ENCODE peak calls at places on chromosome 18, in six cellular contexts. One of them, this sample, is unnamed.

GRCh38 chr18:33536904-33537303 is 41.1 kb upstream of the ASXL3 start:
- DNase-seq in fibroblast of lung: no peak
- DNase-seq in neural progenitor cell: no peak
- DNase-seq in Peyer's patch: no peak
- DNase-seq in nephron progenitor cell: no peak
- DNase-seq in activated B cell treated with CpG ODN at 0.5 μM for 24 hours: no peak
- DNase-seq in this sample: no peak

GRCh38 chr18:7069191-7069590 is 48.4 kb downstream of the LAMA1 start:
- DNase-seq in fibroblast of lung: no peak
- DNase-seq in neural progenitor cell: no peak
- DNase-seq in Peyer's patch: no peak
- DNase-seq in nephron progenitor cell: no peak
- DNase-seq in activated B cell treated with CpG ODN at 0.5 μM for 24 hours: no peak
- DNase-seq in this sample: no peak

GRCh38 chr18:832085-832681 is 20.1 kb upstream of the YES1 start:
- DNase-seq in fibroblast of lung: no peak
- DNase-seq in neural progenitor cell: peak; percentile 48
- DNase-seq in Peyer's patch: peak; percentile 85
- DNase-seq in nephron progenitor cell: peak; percentile 57
- DNase-seq in activated B cell treated with CpG ODN at 0.5 μM for 24 hours: no peak
- DNase-seq in this sample: peak; percentile 32

GRCh38 chr18:24600076-24600654 is 139.7 kb downstream of the HRH4 start:
- DNase-seq in fibroblast of lung: peak; percentile 35
- DNase-seq in neural progenitor cell: peak; percentile 83
- DNase-seq in Peyer's patch: no peak
- DNase-seq in nephron progenitor cell: peak; percentile 25
- DNase-seq in activated B cell treated with CpG ODN at 0.5 μM for 24 hours: no peak
- DNase-seq in this sample: peak; percentile 8

GRCh38 chr18:22173928-22174301 is 4.5 kb downstream of the GATA6 start:
- DNase-seq in fibroblast of lung: no peak
- DNase-seq in neural progenitor cell: peak; percentile 18
- DNase-seq in Peyer's patch: no peak
- DNase-seq in nephron progenitor cell: no peak
- DNase-seq in activated B cell treated with CpG ODN at 0.5 μM for 24 hours: no peak
- DNase-seq in this sample: no peak

GRCh38 chr18:6866552-6866951 is 137.0 kb downstream of the ARHGAP28 start:
- DNase-seq in fibroblast of lung: no peak
- DNase-seq in neural progenitor cell: no peak
- DNase-seq in Peyer's patch: no peak
- DNase-seq in nephron progenitor cell: no peak
- DNase-seq in activated B cell treated with CpG ODN at 0.5 μM for 24 hours: no peak
- DNase-seq in this sample: no peak

GRCh38 chr18:59459352-59460059 is 100.4 kb upstream of the LMAN1 start:
- DNase-seq in fibroblast of lung: peak; percentile 50
- DNase-seq in neural progenitor cell: peak; percentile 22
- DNase-seq in Peyer's patch: no peak
- DNase-seq in nephron progenitor cell: no peak
- DNase-seq in activated B cell treated with CpG ODN at 0.5 μM for 24 hours: no peak
- DNase-seq in this sample: no peak

GRCh38 chr18:62521082-62521481 is 1.7 kb upstream of the ZCCHC2 start:
- DNase-seq in fibroblast of lung: no peak
- DNase-seq in neural progenitor cell: no peak
- DNase-seq in Peyer's patch: no peak
- DNase-seq in nephron progenitor cell: no peak
- DNase-seq in activated B cell treated with CpG ODN at 0.5 μM for 24 hours: no peak
- DNase-seq in this sample: no peak

GRCh38 chr18:37303009-37303408 is 262.6 kb downstream of the CELF4 start:
- DNase-seq in fibroblast of lung: no peak
- DNase-seq in neural progenitor cell: no peak
- DNase-seq in Peyer's patch: no peak
- DNase-seq in nephron progenitor cell: no peak
- DNase-seq in activated B cell treated with CpG ODN at 0.5 μM for 24 hours: no peak
- DNase-seq in this sample: no peak

GRCh38 chr18:45441110-45441842 is 174.0 kb upstream of the SLC14A2 start:
- DNase-seq in fibroblast of lung: peak; percentile 8
- DNase-seq in neural progenitor cell: no peak
- DNase-seq in Peyer's patch: no peak
- DNase-seq in nephron progenitor cell: no peak
- DNase-seq in activated B cell treated with CpG ODN at 0.5 μM for 24 hours: no peak
- DNase-seq in this sample: no peak

GRCh38 chr18:80194874-80195570 is 52.3 kb downstream of the PARD6G start:
- DNase-seq in fibroblast of lung: no peak
- DNase-seq in neural progenitor cell: no peak
- DNase-seq in Peyer's patch: peak; percentile 39
- DNase-seq in nephron progenitor cell: no peak
- DNase-seq in activated B cell treated with CpG ODN at 0.5 μM for 24 hours: no peak
- DNase-seq in this sample: no peak

GRCh38 chr18:42330296-42330695 is 375.3 kb downstream of the PIK3C3 start:
- DNase-seq in fibroblast of lung: peak; percentile 60
- DNase-seq in neural progenitor cell: no peak
- DNase-seq in Peyer's patch: no peak
- DNase-seq in nephron progenitor cell: no peak
- DNase-seq in activated B cell treated with CpG ODN at 0.5 μM for 24 hours: no peak
- DNase-seq in this sample: no peak

GRCh38 chr18:35110554-35111058 is 69.4 kb downstream of the MAPRE2 start:
- DNase-seq in fibroblast of lung: peak; percentile 81
- DNase-seq in neural progenitor cell: no peak
- DNase-seq in Peyer's patch: no peak
- DNase-seq in nephron progenitor cell: no peak
- DNase-seq in activated B cell treated with CpG ODN at 0.5 μM for 24 hours: no peak
- DNase-seq in this sample: no peak

GRCh38 chr18:48600046-48600745 is 61.4 kb downstream of the CTIF start:
- DNase-seq in fibroblast of lung: no peak
- DNase-seq in neural progenitor cell: no peak
- DNase-seq in Peyer's patch: no peak
- DNase-seq in nephron progenitor cell: no peak
- DNase-seq in activated B cell treated with CpG ODN at 0.5 μM for 24 hours: no peak
- DNase-seq in this sample: no peak

GRCh38 chr18:58140366-58141325 is 96.6 kb downstream of the NEDD4L start:
- DNase-seq in fibroblast of lung: no peak
- DNase-seq in neural progenitor cell: no peak
- DNase-seq in Peyer's patch: no peak
- DNase-seq in nephron progenitor cell: no peak
- DNase-seq in activated B cell treated with CpG ODN at 0.5 μM for 24 hours: no peak
- DNase-seq in this sample: no peak

GRCh38 chr18:40867452-40867851 is 1087.6 kb upstream of the PIK3C3 start:
- DNase-seq in fibroblast of lung: peak; percentile 87
- DNase-seq in neural progenitor cell: no peak
- DNase-seq in Peyer's patch: no peak
- DNase-seq in nephron progenitor cell: no peak
- DNase-seq in activated B cell treated with CpG ODN at 0.5 μM for 24 hours: no peak
- DNase-seq in this sample: no peak

GRCh38 chr18:13427354-13427753 is 208.8 kb downstream of the LDLRAD4 start:
- DNase-seq in fibroblast of lung: no peak
- DNase-seq in neural progenitor cell: no peak
- DNase-seq in Peyer's patch: no peak
- DNase-seq in nephron progenitor cell: no peak
- DNase-seq in activated B cell treated with CpG ODN at 0.5 μM for 24 hours: no peak
- DNase-seq in this sample: no peak

GRCh38 chr18:55047546-55047945 is 88.3 kb upstream of the CCDC68 start:
- DNase-seq in fibroblast of lung: peak; percentile 43
- DNase-seq in neural progenitor cell: no peak
- DNase-seq in Peyer's patch: no peak
- DNase-seq in nephron progenitor cell: no peak
- DNase-seq in activated B cell treated with CpG ODN at 0.5 μM for 24 hours: no peak
- DNase-seq in this sample: no peak

GRCh38 chr18:61570070-61570469 is 236.8 kb downstream of the CDH20 start:
- DNase-seq in fibroblast of lung: no peak
- DNase-seq in neural progenitor cell: no peak
- DNase-seq in Peyer's patch: no peak
- DNase-seq in nephron progenitor cell: no peak
- DNase-seq in activated B cell treated with CpG ODN at 0.5 μM for 24 hours: no peak
- DNase-seq in this sample: no peak

GRCh38 chr18:23784811-23785245 is 95.6 kb downstream of the LAMA3 start:
- DNase-seq in fibroblast of lung: peak; percentile 92
- DNase-seq in neural progenitor cell: no peak
- DNase-seq in Peyer's patch: no peak
- DNase-seq in nephron progenitor cell: no peak
- DNase-seq in activated B cell treated with CpG ODN at 0.5 μM for 24 hours: no peak
- DNase-seq in this sample: no peak

GRCh38 chr18:23284629-23285028 is 149.3 kb downstream of the CABLES1 start:
- DNase-seq in fibroblast of lung: no peak
- DNase-seq in neural progenitor cell: no peak
- DNase-seq in Peyer's patch: no peak
- DNase-seq in nephron progenitor cell: no peak
- DNase-seq in activated B cell treated with CpG ODN at 0.5 μM for 24 hours: no peak
- DNase-seq in this sample: no peak

GRCh38 chr18:67463829-67464228 is 52.7 kb downstream of the DSEL start:
- DNase-seq in fibroblast of lung: no peak
- DNase-seq in neural progenitor cell: no peak
- DNase-seq in Peyer's patch: no peak
- DNase-seq in nephron progenitor cell: no peak
- DNase-seq in activated B cell treated with CpG ODN at 0.5 μM for 24 hours: no peak
- DNase-seq in this sample: no peak
- TF ChIP-seq CTCF in fibroblast of lung: peak; percentile 13
- TF ChIP-seq CTCF in neural progenitor cell: peak; percentile 40
- TF ChIP-seq CTCF in Peyer's patch: no peak
- TF ChIP-seq CTCF in nephron progenitor cell: no peak
- TF ChIP-seq CTCF in activated B cell treated with CpG ODN at 0.5 μM for 24 hours: no peak
- TF ChIP-seq CTCF in this sample: peak; percentile 57

DNA sequence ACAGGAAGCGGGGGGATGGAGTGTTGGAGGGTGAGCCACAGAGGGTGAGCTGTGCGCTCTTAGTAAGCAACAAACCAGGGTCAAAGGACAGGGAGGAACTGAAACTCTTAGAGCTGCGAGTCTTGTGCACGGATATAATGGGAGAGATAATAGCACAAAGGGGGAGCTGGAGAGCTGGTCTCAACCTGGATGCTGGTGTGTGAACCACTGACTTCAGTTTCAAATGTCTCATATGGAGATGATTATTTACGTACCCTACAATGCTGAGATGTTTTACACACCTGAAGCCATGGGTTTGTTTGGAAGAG is 35.9 kb downstream of the PTGR3 start:
- DNase-seq in fibroblast of lung: no peak
- DNase-seq in neural progenitor cell: peak; percentile 32
- DNase-seq in Peyer's patch: no peak
- DNase-seq in nephron progenitor cell: no peak
- DNase-seq in activated B cell treated with CpG ODN at 0.5 μM for 24 hours: no peak
- DNase-seq in this sample: no peak
- TF ChIP-seq CTCF in fibroblast of lung: peak; percentile 7
- TF ChIP-seq CTCF in neural progenitor cell: peak; percentile 30
- TF ChIP-seq CTCF in Peyer's patch: no peak
- TF ChIP-seq CTCF in nephron progenitor cell: no peak
- TF ChIP-seq CTCF in activated B cell treated with CpG ODN at 0.5 μM for 24 hours: no peak
- TF ChIP-seq CTCF in this sample: peak; percentile 19

GRCh38 chr18:46622999-46623398 is 34.0 kb downstream of the LOXHD1 start:
- DNase-seq in fibroblast of lung: peak; percentile 11
- DNase-seq in neural progenitor cell: no peak
- DNase-seq in Peyer's patch: no peak
- DNase-seq in nephron progenitor cell: no peak
- DNase-seq in activated B cell treated with CpG ODN at 0.5 μM for 24 hours: no peak
- DNase-seq in this sample: no peak
- TF ChIP-seq CTCF in fibroblast of lung: peak; percentile 10
- TF ChIP-seq CTCF in neural progenitor cell: no peak
- TF ChIP-seq CTCF in Peyer's patch: no peak
- TF ChIP-seq CTCF in nephron progenitor cell: no peak
- TF ChIP-seq CTCF in activated B cell treated with CpG ODN at 0.5 μM for 24 hours: no peak
- TF ChIP-seq CTCF in this sample: peak; percentile 15

DNA sequence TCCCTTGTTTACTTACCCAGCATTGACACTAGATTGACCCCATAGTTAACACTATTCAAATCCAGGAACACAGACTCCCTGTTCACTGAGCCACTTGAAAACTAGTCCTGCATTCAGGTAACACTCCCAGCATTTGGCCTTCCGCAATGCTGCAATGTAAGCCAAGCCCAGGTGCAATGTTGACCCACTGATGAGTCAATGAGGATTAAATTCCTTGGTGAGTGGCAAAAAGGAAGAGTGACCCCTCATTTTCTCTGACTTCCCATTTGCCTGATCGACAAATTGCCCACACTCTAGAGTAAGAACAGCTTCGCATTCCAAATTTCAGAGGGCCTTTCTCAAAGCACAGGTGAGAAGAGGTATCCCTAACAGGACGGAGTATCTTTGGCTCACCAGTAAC is 251.9 kb downstream of the FBXO15 start:
- DNase-seq in fibroblast of lung: no peak
- DNase-seq in neural progenitor cell: no peak
- DNase-seq in Peyer's patch: no peak
- DNase-seq in nephron progenitor cell: no peak
- DNase-seq in activated B cell treated with CpG ODN at 0.5 μM for 24 hours: no peak
- DNase-seq in this sample: no peak
- TF ChIP-seq CTCF in fibroblast of lung: no peak
- TF ChIP-seq CTCF in neural progenitor cell: no peak
- TF ChIP-seq CTCF in Peyer's patch: no peak
- TF ChIP-seq CTCF in nephron progenitor cell: no peak
- TF ChIP-seq CTCF in activated B cell treated with CpG ODN at 0.5 μM for 24 hours: no peak
- TF ChIP-seq CTCF in this sample: no peak

This sample was measured in BE2C.